ENCODE peak calls at places on chromosome 9, in six cellular contexts. B is left lung, A is endothelial cell, I is MCF 10A, L is mucosa of descending colon, T is HFF-Myc. D is an unnamed sample.

GRCh38 chr9:76419782-76420380 is 25.7 kb upstream of the RFK start:
- DNase-seq in B (no peak), A (no peak), I (peak), L (no peak), T (no peak), D (peak)

GRCh38 chr9:133238851-133239532 is 29.9 kb upstream of the OBP2B start:
- DNase-seq in B (peak), A (peak), I (peak), L (peak), T (no peak), D (peak)

GRCh38 chr9:110752766-110753165 is 84.2 kb downstream of the MUSK start:
- DNase-seq in B (no peak), A (no peak), I (peak), L (no peak), T (peak), D (peak)

GRCh38 chr9:125150349-125151245 is 7.3 kb upstream of the SCAI start:
- DNase-seq in B (no peak), A (no peak), I (no peak), L (no peak), T (no peak), D (no peak)

GRCh38 chr9:91489391-91489899 is 65.8 kb upstream of the NFIL3 start:
- DNase-seq in B (no peak), A (no peak), I (no peak), L (no peak), T (no peak), D (peak)

GRCh38 chr9:108272350-108272899 is 583.4 kb downstream of the ACTL7B start:
- DNase-seq in B (peak), A (peak), I (peak), L (peak), T (no peak), D (peak)

GRCh38 chr9:127570533-127571111 is 41.5 kb upstream of the STXBP1 start:
- DNase-seq in B (no peak), A (no peak), I (peak), L (no peak), T (no peak), D (no peak)

GRCh38 chr9:109251080-109251775 is 69.6 kb downstream of the EPB41L4B start:
- DNase-seq in B (no peak), A (no peak), I (peak), L (peak), T (no peak), D (peak)

GRCh38 chr9:72271617-72272478 is 93.2 kb downstream of the ZFAND5 start:
- DNase-seq in B (no peak), A (peak), I (peak), L (no peak), T (peak), D (peak)

GRCh38 chr9:108671794-108672193 is 184.0 kb downstream of the ACTL7B start:
- DNase-seq in B (no peak), A (no peak), I (no peak), L (no peak), T (peak), D (no peak)

GRCh38 chr9:3741729-3742128 is 215.9 kb upstream of the RFX3 start:
- DNase-seq in B (no peak), A (no peak), I (no peak), L (no peak), T (no peak), D (no peak)

GRCh38 chr9:134962998-134963364 is 45.3 kb upstream of the FCN1 start:
- DNase-seq in B (peak), A (no peak), I (no peak), L (peak), T (no peak), D (no peak)

GRCh38 chr9:28206280-28206679 is 633.0 kb upstream of the C9orf72 start:
- DNase-seq in B (no peak), A (no peak), I (no peak), L (no peak), T (no peak), D (no peak)

GRCh38 chr9:76665458-76665857 is 98.8 kb upstream of the PCA3 start:
- DNase-seq in B (no peak), A (no peak), I (no peak), L (no peak), T (no peak), D (no peak)

GRCh38 chr9:129285979-129286772 is 108.1 kb upstream of the IER5L start:
- DNase-seq in B (no peak), A (no peak), I (no peak), L (peak), T (no peak), D (no peak)

DNA sequence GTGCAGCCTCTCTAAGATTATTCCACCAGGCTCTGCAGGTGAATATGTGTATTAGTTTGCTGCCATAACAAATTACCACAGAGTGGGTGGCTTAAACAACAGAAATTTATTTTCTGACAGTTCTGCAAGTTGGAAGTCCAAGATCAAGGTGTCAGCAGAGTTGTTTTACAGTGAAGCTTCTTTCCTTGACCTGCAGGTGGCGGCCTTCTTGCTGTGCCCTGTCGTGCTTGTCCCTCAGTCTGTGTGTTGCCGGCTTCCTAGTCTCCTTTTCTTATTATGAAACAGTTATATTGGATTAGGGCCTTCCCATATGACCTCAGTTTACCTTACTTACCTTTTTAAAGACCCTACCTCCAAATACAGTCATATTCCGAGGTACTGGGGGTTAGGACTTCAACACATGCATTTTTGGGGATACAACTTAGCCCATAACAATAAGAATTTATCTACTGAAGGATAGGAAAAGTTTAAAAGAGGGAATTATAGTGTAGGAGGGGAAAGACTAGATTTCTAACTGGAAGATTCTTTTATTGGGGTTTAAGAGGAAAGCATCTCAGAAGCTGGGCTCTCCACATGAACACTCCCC is 97.4 kb downstream of the OSTF1 start:
- DNase-seq in B (peak), A (peak), I (peak), L (no peak), T (no peak), D (peak)
- TF ChIP-seq CTCF in B (peak), A (peak), I (peak), L (peak), T (peak), D (peak)

GRCh38 chr9:2065704-2066103 is 50.6 kb downstream of the SMARCA2 start:
- DNase-seq in B (no peak), A (no peak), I (no peak), L (no peak), T (no peak), D (no peak)

GRCh38 chr9:2066312-2067273 is 51.4 kb downstream of the SMARCA2 start:
- DNase-seq in B (no peak), A (no peak), I (no peak), L (no peak), T (no peak), D (peak)
- TF ChIP-seq CTCF in B (no peak), A (no peak), I (no peak), L (no peak), T (peak), D (no peak)

GRCh38 chr9:31412081-31412480 is 972.4 kb upstream of the ACO1 start:
- DNase-seq in B (no peak), A (no peak), I (no peak), L (no peak), T (no peak), D (no peak)

GRCh38 chr9:31418419-31418818 is 966.0 kb upstream of the ACO1 start:
- DNase-seq in B (no peak), A (no peak), I (no peak), L (no peak), T (no peak), D (no peak)

DNA sequence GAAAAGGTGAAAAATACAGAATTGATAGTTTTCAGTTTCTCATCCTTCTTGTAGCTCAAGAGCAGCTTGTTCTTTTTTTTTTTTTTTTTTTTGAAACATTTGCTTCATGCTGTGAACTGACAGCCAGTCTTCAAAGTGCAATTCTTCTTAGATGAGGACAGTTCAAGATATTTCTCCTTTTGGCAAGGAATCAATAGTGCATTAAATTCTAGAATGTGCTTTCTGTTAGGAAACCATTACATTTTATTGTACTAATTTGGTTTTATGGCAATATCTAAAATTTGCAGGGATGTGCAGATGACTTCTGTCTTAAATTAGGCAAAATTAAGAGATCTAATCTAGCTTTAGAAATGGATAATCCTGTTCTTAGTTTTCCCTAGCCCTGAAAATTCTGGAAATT is 969.3 kb upstream of the ACO1 start:
- DNase-seq in B (no peak), A (no peak), I (no peak), L (no peak), T (no peak), D (no peak)
- TF ChIP-seq CTCF in B (no peak), A (no peak), I (no peak), L (no peak), T (no peak), D (no peak)

DNA sequence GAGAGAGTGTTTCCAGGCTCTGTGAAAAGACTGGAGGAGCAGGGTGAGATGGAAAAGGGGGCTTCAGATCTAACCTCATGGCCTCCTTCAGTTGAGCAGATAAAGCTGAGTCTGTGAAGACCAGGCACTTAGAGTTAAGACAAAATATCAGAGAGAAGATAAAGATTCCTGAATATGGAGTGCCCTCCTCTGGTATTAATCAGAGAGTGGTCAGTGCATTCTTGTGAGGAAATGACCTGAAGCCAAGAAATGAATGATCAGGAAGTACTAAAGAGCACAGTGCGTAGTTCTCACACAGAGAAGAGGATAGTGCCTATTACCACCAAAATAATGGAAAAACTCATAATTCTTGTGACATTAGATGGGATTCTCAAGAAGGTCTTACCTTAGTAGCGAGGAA is 1417.0 kb upstream of the ACO1 start:
- DNase-seq in B (no peak), A (no peak), I (peak), L (no peak), T (no peak), D (no peak)
- TF ChIP-seq CTCF in B (no peak), A (no peak), I (peak), L (no peak), T (no peak), D (no peak)

D was measured in cardiac fibroblast.